ENCODE peak calls at places on chromosomes 2 and 18, in ten cellular contexts. One of them, this sample, is unnamed.

GRCh38 chr2:231425811-231426703 is 30.5 kb downstream of the B3GNT7 start:
- DNase-seq in HCT116: no peak
- DNase-seq in body of pancreas: no peak
- DNase-seq in transverse colon: no peak
- DNase-seq in ovary: no peak
- DNase-seq in H54: no peak
- DNase-seq in uterus: no peak
- DNase-seq in upper lobe of left lung: no peak
- DNase-seq in breast epithelium: no peak
- DNase-seq in thyroid gland: no peak
- DNase-seq in this sample: no peak

GRCh38 chr2:238901461-238902057 is 53.7 kb downstream of the TWIST2 start:
- DNase-seq in transverse colon: no peak
- DNase-seq in body of pancreas: no peak
- DNase-seq in HCT116: no peak
- DNase-seq in upper lobe of left lung: peak
- DNase-seq in H54: no peak
- DNase-seq in thyroid gland: no peak
- DNase-seq in ovary: no peak
- DNase-seq in breast epithelium: no peak
- DNase-seq in uterus: no peak
- DNase-seq in this sample: no peak

GRCh38 chr2:131031431-131031841 is 61.8 kb downstream of the FAM168B start:
- DNase-seq in upper lobe of left lung: no peak
- DNase-seq in transverse colon: no peak
- DNase-seq in thyroid gland: no peak
- DNase-seq in breast epithelium: no peak
- DNase-seq in ovary: no peak
- DNase-seq in H54: no peak
- DNase-seq in body of pancreas: no peak
- DNase-seq in uterus: no peak
- DNase-seq in HCT116: no peak
- DNase-seq in this sample: no peak

GRCh38 chr2:240987588-240987987 is 10.8 kb upstream of the SNED1 start:
- DNase-seq in breast epithelium: no peak
- DNase-seq in body of pancreas: peak
- DNase-seq in transverse colon: peak
- DNase-seq in thyroid gland: peak
- DNase-seq in ovary: peak
- DNase-seq in upper lobe of left lung: peak
- DNase-seq in HCT116: no peak
- DNase-seq in uterus: peak
- DNase-seq in H54: no peak
- DNase-seq in this sample: no peak

GRCh38 chr2:70440621-70441020 is 113.0 kb downstream of the TGFA start:
- DNase-seq in body of pancreas: no peak
- DNase-seq in transverse colon: no peak
- DNase-seq in H54: no peak
- DNase-seq in uterus: no peak
- DNase-seq in upper lobe of left lung: no peak
- DNase-seq in HCT116: no peak
- DNase-seq in breast epithelium: no peak
- DNase-seq in thyroid gland: no peak
- DNase-seq in ovary: no peak
- DNase-seq in this sample: no peak

GRCh38 chr2:85706604-85707296 is 12.6 kb downstream of the GNLY start:
- DNase-seq in transverse colon: peak
- DNase-seq in uterus: no peak
- DNase-seq in body of pancreas: peak
- DNase-seq in ovary: no peak
- DNase-seq in thyroid gland: no peak
- DNase-seq in H54: no peak
- DNase-seq in HCT116: no peak
- DNase-seq in upper lobe of left lung: no peak
- DNase-seq in breast epithelium: no peak
- DNase-seq in this sample: no peak

GRCh38 chr2:148994341-148994740 is 44.2 kb upstream of the LYPD6B start:
- DNase-seq in uterus: no peak
- DNase-seq in upper lobe of left lung: no peak
- DNase-seq in thyroid gland: no peak
- DNase-seq in HCT116: no peak
- DNase-seq in transverse colon: peak
- DNase-seq in H54: no peak
- DNase-seq in breast epithelium: no peak
- DNase-seq in ovary: no peak
- DNase-seq in body of pancreas: peak
- DNase-seq in this sample: no peak

GRCh38 chr18:63016270-63016669 is 300.9 kb downstream of the PHLPP1 start:
- DNase-seq in thyroid gland: peak
- DNase-seq in upper lobe of left lung: no peak
- DNase-seq in H54: peak
- DNase-seq in body of pancreas: peak
- DNase-seq in uterus: peak
- DNase-seq in ovary: peak
- DNase-seq in transverse colon: peak
- DNase-seq in HCT116: peak
- DNase-seq in breast epithelium: peak
- DNase-seq in this sample: peak

GRCh38 chr2:64766841-64767669 is 113.3 kb upstream of the SERTAD2 start:
- DNase-seq in H54: no peak
- DNase-seq in body of pancreas: no peak
- DNase-seq in breast epithelium: no peak
- DNase-seq in ovary: no peak
- DNase-seq in uterus: no peak
- DNase-seq in transverse colon: no peak
- DNase-seq in HCT116: no peak
- DNase-seq in upper lobe of left lung: no peak
- DNase-seq in thyroid gland: no peak
- DNase-seq in this sample: peak

GRCh38 chr18:21468514-21469164 is 131.9 kb downstream of the ESCO1 start:
- DNase-seq in uterus: no peak
- DNase-seq in ovary: no peak
- DNase-seq in breast epithelium: no peak
- DNase-seq in HCT116: no peak
- DNase-seq in upper lobe of left lung: no peak
- DNase-seq in transverse colon: no peak
- DNase-seq in thyroid gland: no peak
- DNase-seq in H54: no peak
- DNase-seq in body of pancreas: no peak
- DNase-seq in this sample: no peak
- TF ChIP-seq POLR2A in uterus: no peak
- TF ChIP-seq POLR2A in ovary: no peak
- TF ChIP-seq POLR2A in breast epithelium: no peak
- TF ChIP-seq POLR2A in HCT116: no peak
- TF ChIP-seq POLR2A in upper lobe of left lung: no peak
- TF ChIP-seq POLR2A in transverse colon: no peak
- TF ChIP-seq POLR2A in thyroid gland: no peak
- TF ChIP-seq POLR2A in H54: no peak
- TF ChIP-seq POLR2A in body of pancreas: no peak
- TF ChIP-seq POLR2A in this sample: no peak

DNA sequence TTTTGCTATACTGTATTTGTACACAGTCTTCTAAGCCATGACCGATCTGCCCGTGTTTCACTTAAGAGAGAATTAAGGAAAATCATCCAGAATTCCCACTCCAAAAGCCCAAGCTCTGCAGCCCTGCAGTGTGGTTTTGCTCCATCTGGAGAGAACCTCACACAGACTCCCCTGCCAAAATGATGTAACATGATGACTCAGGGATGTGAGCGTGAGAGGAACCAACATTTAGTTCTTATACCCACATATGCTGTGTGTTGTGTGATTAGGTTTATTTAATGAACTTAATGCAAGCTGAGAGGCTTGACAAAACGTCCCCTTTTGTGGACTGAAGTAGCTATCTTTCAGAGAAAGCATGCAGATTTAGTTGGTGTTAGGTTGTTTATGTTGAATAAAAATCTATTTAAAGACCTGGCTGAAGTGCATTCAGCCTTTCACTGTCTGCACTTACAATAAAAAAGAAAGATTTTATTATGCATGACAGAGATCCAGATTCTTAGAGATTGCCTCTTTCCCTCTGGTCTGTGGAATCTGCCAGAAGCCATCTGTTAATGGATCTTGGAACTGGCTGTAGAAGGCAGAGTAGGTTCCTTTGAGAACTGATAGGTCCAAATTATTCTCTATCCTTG is 6.3 kb downstream of the RAB12 start:
- DNase-seq in body of pancreas: peak
- DNase-seq in transverse colon: peak
- DNase-seq in thyroid gland: no peak
- DNase-seq in HCT116: no peak
- DNase-seq in ovary: peak
- DNase-seq in H54: peak
- DNase-seq in uterus: peak
- DNase-seq in upper lobe of left lung: no peak
- DNase-seq in breast epithelium: no peak
- DNase-seq in this sample: peak
- TF ChIP-seq POLR2A in body of pancreas: no peak
- TF ChIP-seq POLR2A in transverse colon: no peak
- TF ChIP-seq POLR2A in thyroid gland: no peak
- TF ChIP-seq POLR2A in HCT116: no peak
- TF ChIP-seq POLR2A in ovary: no peak
- TF ChIP-seq POLR2A in H54: no peak
- TF ChIP-seq POLR2A in uterus: no peak
- TF ChIP-seq POLR2A in upper lobe of left lung: no peak
- TF ChIP-seq POLR2A in breast epithelium: no peak
- TF ChIP-seq POLR2A in this sample: no peak

DNA sequence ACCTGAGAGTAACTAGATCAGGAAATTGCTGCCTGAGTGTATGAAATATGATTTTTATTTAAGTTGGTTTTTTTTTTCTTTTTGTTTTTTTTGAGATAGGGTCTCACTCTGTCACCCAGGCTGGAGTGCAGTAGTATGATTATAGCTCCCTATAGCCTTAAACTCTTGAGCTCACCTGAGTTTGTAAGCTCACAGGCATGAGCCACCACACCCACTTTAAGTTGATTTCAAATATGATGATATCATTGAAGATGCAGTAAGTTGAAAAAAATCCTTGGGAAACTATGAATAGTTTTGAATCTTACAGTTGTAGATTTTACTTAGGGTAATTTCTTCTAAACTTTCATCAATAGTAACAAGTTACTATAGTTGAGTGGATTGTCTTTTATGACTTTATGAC is 234.7 kb downstream of the ZNF407 start:
- DNase-seq in ovary: no peak
- DNase-seq in thyroid gland: no peak
- DNase-seq in upper lobe of left lung: no peak
- DNase-seq in breast epithelium: no peak
- DNase-seq in HCT116: no peak
- DNase-seq in uterus: no peak
- DNase-seq in H54: no peak
- DNase-seq in transverse colon: no peak
- DNase-seq in body of pancreas: no peak
- DNase-seq in this sample: no peak
- TF ChIP-seq POLR2A in ovary: no peak
- TF ChIP-seq POLR2A in thyroid gland: no peak
- TF ChIP-seq POLR2A in upper lobe of left lung: no peak
- TF ChIP-seq POLR2A in breast epithelium: no peak
- TF ChIP-seq POLR2A in HCT116: no peak
- TF ChIP-seq POLR2A in uterus: no peak
- TF ChIP-seq POLR2A in H54: no peak
- TF ChIP-seq POLR2A in transverse colon: no peak
- TF ChIP-seq POLR2A in body of pancreas: no peak
- TF ChIP-seq POLR2A in this sample: no peak

GRCh38 chr2:173401716-173402326 is 47.1 kb downstream of the CDCA7 start:
- DNase-seq in uterus: no peak
- DNase-seq in body of pancreas: no peak
- DNase-seq in breast epithelium: no peak
- DNase-seq in thyroid gland: no peak
- DNase-seq in H54: no peak
- DNase-seq in upper lobe of left lung: no peak
- DNase-seq in ovary: no peak
- DNase-seq in HCT116: no peak
- DNase-seq in transverse colon: no peak
- DNase-seq in this sample: no peak

GRCh38 chr2:173400760-173401159 is 46.1 kb downstream of the CDCA7 start:
- DNase-seq in upper lobe of left lung: no peak
- DNase-seq in body of pancreas: no peak
- DNase-seq in ovary: no peak
- DNase-seq in thyroid gland: no peak
- DNase-seq in uterus: no peak
- DNase-seq in breast epithelium: no peak
- DNase-seq in HCT116: peak
- DNase-seq in transverse colon: no peak
- DNase-seq in H54: no peak
- DNase-seq in this sample: peak

GRCh38 chr2:173405171-173405750 is 50.6 kb downstream of the CDCA7 start:
- DNase-seq in ovary: no peak
- DNase-seq in breast epithelium: no peak
- DNase-seq in HCT116: no peak
- DNase-seq in transverse colon: no peak
- DNase-seq in upper lobe of left lung: no peak
- DNase-seq in thyroid gland: no peak
- DNase-seq in H54: no peak
- DNase-seq in uterus: no peak
- DNase-seq in body of pancreas: no peak
- DNase-seq in this sample: no peak

GRCh38 chr2:173399229-173399628 is 44.6 kb downstream of the CDCA7 start:
- DNase-seq in ovary: no peak
- DNase-seq in H54: no peak
- DNase-seq in transverse colon: no peak
- DNase-seq in HCT116: no peak
- DNase-seq in uterus: no peak
- DNase-seq in upper lobe of left lung: no peak
- DNase-seq in thyroid gland: no peak
- DNase-seq in breast epithelium: no peak
- DNase-seq in body of pancreas: no peak
- DNase-seq in this sample: no peak

DNA sequence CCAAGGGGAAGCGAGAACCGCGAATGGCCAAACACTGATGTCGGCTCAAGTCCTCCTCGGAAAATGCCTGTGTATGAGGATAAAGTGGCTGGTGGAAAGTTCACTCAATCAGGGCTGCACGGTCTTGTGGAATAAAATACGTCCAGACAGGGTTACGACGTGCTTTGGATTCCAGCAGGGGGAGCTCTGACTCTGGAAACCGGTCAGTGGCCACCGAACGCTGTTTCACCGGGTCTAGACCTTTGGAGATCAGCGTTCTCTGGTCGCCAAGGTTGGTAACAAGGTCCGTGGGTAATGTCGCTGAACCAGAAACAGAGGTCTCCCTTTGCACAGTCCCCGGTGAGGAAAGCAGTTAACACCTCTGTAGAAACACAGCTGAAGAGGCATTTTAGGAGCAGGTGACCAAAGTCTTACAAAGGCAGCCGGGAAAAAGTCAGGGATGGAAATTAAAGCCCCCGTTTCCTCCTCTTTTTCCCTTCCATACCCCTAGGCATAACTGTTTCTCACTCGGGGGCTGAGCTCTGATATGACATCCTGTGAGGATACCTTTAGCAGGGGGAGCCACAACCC is 47.8 kb downstream of the CDCA7 start:
- DNase-seq in upper lobe of left lung: no peak
- DNase-seq in body of pancreas: peak
- DNase-seq in breast epithelium: peak
- DNase-seq in HCT116: peak
- DNase-seq in uterus: peak
- DNase-seq in transverse colon: peak
- DNase-seq in H54: peak
- DNase-seq in ovary: peak
- DNase-seq in thyroid gland: peak
- DNase-seq in this sample: peak
- TF ChIP-seq POLR2A in upper lobe of left lung: no peak
- TF ChIP-seq POLR2A in body of pancreas: no peak
- TF ChIP-seq POLR2A in breast epithelium: no peak
- TF ChIP-seq POLR2A in HCT116: no peak
- TF ChIP-seq POLR2A in uterus: no peak
- TF ChIP-seq POLR2A in transverse colon: no peak
- TF ChIP-seq POLR2A in H54: no peak
- TF ChIP-seq POLR2A in ovary: no peak
- TF ChIP-seq POLR2A in thyroid gland: no peak
- TF ChIP-seq POLR2A in this sample: no peak

GRCh38 chr18:79964330-79965118 is at the start of gene HSBP1L1:
- DNase-seq in body of pancreas: peak
- DNase-seq in breast epithelium: peak
- DNase-seq in HCT116: peak
- DNase-seq in ovary: peak
- DNase-seq in thyroid gland: peak
- DNase-seq in uterus: no peak
- DNase-seq in H54: no peak
- DNase-seq in upper lobe of left lung: peak
- DNase-seq in transverse colon: peak
- DNase-seq in this sample: peak
- TF ChIP-seq POLR2A in body of pancreas: peak
- TF ChIP-seq POLR2A in breast epithelium: no peak
- TF ChIP-seq POLR2A in HCT116: no peak
- TF ChIP-seq POLR2A in ovary: no peak
- TF ChIP-seq POLR2A in thyroid gland: no peak
- TF ChIP-seq POLR2A in uterus: no peak
- TF ChIP-seq POLR2A in H54: no peak
- TF ChIP-seq POLR2A in upper lobe of left lung: no peak
- TF ChIP-seq POLR2A in transverse colon: peak
- TF ChIP-seq POLR2A in this sample: no peak